ENCODE peak calls at places on chromosome 14, in eight cellular contexts. G is activated naive CD4-positive, alpha-beta T cell treated with Interleukin-2 at 50 U/mL for 16 hours; D is RPMI8226; R is T-helper 17 cell; A is NCI-H1105 treated with DMSO at 0.1 percent for 48 hours; Y is cardiac fibroblast; N is sigmoid colon; U is activated CD4-positive, alpha-beta T cell treated with anti-CD3 and anti-CD28 coated beads, Interleukin-2, amount 50 U/mL, for 1 hour. F is an unnamed sample.

GRCh38 chr14:29741909-29742401 is 185.7 kb downstream of the PRKD1 start:
- DNase-seq in G (no peak), D (no peak), R (no peak), A (no peak), Y (peak; percentile 81), N (no peak), U (no peak), F (no peak)

GRCh38 chr14:73728106-73729014 is 14.2 kb upstream of the PNMA1 start:
- DNase-seq in G (peak; percentile 88), D (peak; percentile 76), R (peak; percentile 72), A (peak; percentile 67), Y (peak; percentile 87), N (peak; percentile 92), U (peak; percentile 92), F (peak; percentile 87)

GRCh38 chr14:99716091-99716849 is 32.2 kb downstream of the CYP46A1 start:
- DNase-seq in G (no peak), D (no peak), R (no peak), A (no peak), Y (no peak), N (no peak), U (no peak), F (peak; percentile 28)

GRCh38 chr14:76546426-76547221 is 170.7 kb downstream of the ESRRB start:
- DNase-seq in G (no peak), D (peak; percentile 5), R (no peak), A (peak; percentile 6), Y (no peak), N (no peak), U (no peak), F (no peak)

GRCh38 chr14:58747181-58747580 is 109.4 kb downstream of the DACT1 start:
- DNase-seq in G (no peak), D (no peak), R (no peak), A (no peak), Y (peak; percentile 94), N (peak; percentile 84), U (no peak), F (no peak)

GRCh38 chr14:26935733-26936132 is 337.9 kb upstream of the NOVA1 start:
- DNase-seq in G (no peak), D (no peak), R (no peak), A (no peak), Y (no peak), N (no peak), U (no peak), F (no peak)

GRCh38 chr14:24385524-24385923 is 13.3 kb upstream of the NYNRIN start:
- DNase-seq in G (no peak), D (no peak), R (no peak), A (no peak), Y (no peak), N (no peak), U (no peak), F (no peak)

GRCh38 chr14:73198253-73198652 is 39.1 kb upstream of the PAPLN start:
- DNase-seq in G (no peak), D (no peak), R (no peak), A (no peak), Y (no peak), N (no peak), U (no peak), F (no peak)

GRCh38 chr14:96247031-96247430 is 9.0 kb upstream of the BDKRB1 start:
- DNase-seq in G (no peak), D (no peak), R (no peak), A (no peak), Y (no peak), N (no peak), U (no peak), F (no peak)

GRCh38 chr14:28101992-28102391 is 664.6 kb upstream of the FOXG1 start:
- DNase-seq in G (no peak), D (no peak), R (no peak), A (peak; percentile 92), Y (no peak), N (no peak), U (no peak), F (no peak)

GRCh38 chr14:75277000-75277795 is 1.4 kb upstream of the FOS start:
- DNase-seq in G (peak; percentile 56), D (peak; percentile 80), R (peak; percentile 72), A (peak; percentile 72), Y (peak; percentile 96), N (peak; percentile 98), U (peak; percentile 68), F (peak; percentile 98)

GRCh38 chr14:25136811-25137210 is 86.9 kb upstream of the STXBP6 start:
- DNase-seq in G (no peak), D (no peak), R (no peak), A (no peak), Y (no peak), N (no peak), U (no peak), F (no peak)

GRCh38 chr14:49769171-49769570 is 1.2 kb downstream of the KLHDC2 start:
- DNase-seq in G (no peak), D (peak; percentile 2), R (no peak), A (no peak), Y (peak; percentile 45), N (no peak), U (no peak), F (no peak)

GRCh38 chr14:104190396-104191000 is 52.1 kb downstream of the KIF26A start:
- DNase-seq in G (no peak), D (no peak), R (no peak), A (no peak), Y (no peak), N (no peak), U (no peak), F (peak; percentile 49)

GRCh38 chr14:61588419-61588901 is 106.9 kb upstream of the HIF1A start:
- DNase-seq in G (no peak), D (no peak), R (no peak), A (no peak), Y (peak; percentile 69), N (no peak), U (no peak), F (no peak)

GRCh38 chr14:32027255-32027939 is 49.7 kb upstream of the ARHGAP5 start:
- DNase-seq in G (no peak), D (no peak), R (no peak), A (no peak), Y (no peak), N (no peak), U (no peak), F (no peak)

GRCh38 chr14:93458234-93458633 is 27.5 kb downstream of the UNC79 start:
- DNase-seq in G (no peak), D (no peak), R (no peak), A (no peak), Y (no peak), N (no peak), U (no peak), F (no peak)

GRCh38 chr14:100025111-100025510 is 40.1 kb upstream of the EVL start:
- DNase-seq in G (no peak), D (peak; percentile 19), R (no peak), A (no peak), Y (peak; percentile 47), N (no peak), U (peak; percentile 20), F (no peak)

GRCh38 chr14:50573862-50574261 is 13.9 kb downstream of the ATL1 start:
- DNase-seq in G (no peak), D (no peak), R (no peak), A (no peak), Y (no peak), N (no peak), U (no peak), F (no peak)

GRCh38 chr14:32950584-32950983 is 11.9 kb downstream of the NPAS3 start:
- DNase-seq in G (no peak), D (no peak), R (no peak), A (no peak), Y (no peak), N (no peak), U (no peak), F (no peak)

GRCh38 chr14:90300649-90301048 is 31.1 kb downstream of the NRDE2 start:
- DNase-seq in G (no peak), D (no peak), R (no peak), A (no peak), Y (peak; percentile 26), N (no peak), U (no peak), F (no peak)

GRCh38 chr14:105974902-105975301 is 448.5 kb downstream of the TMEM121 start:
- DNase-seq in G (peak; percentile 62), D (no peak), R (peak; percentile 37), A (no peak), Y (no peak), N (no peak), U (peak; percentile 62), F (no peak)

GRCh38 chr14:101968186-101968585 is 3.8 kb downstream of the DYNC1H1 start:
- DNase-seq in G (no peak), D (no peak), R (no peak), A (no peak), Y (no peak), N (no peak), U (no peak), F (no peak)

GRCh38 chr14:49641697-49642129 is 6.7 kb upstream of the DNAAF2 start:
- DNase-seq in G (no peak), D (no peak), R (no peak), A (no peak), Y (no peak), N (no peak), U (no peak), F (no peak)

GRCh38 chr14:44154889-44155288 is 352.2 kb downstream of the FSCB start:
- DNase-seq in G (no peak), D (no peak), R (no peak), A (no peak), Y (peak; percentile 12), N (no peak), U (no peak), F (no peak)

GRCh38 chr14:72763892-72764291 is 130.0 kb downstream of the DPF3 start:
- DNase-seq in G (no peak), D (no peak), R (no peak), A (no peak), Y (no peak), N (no peak), U (no peak), F (no peak)

GRCh38 chr14:36863271-36863670 is 201.6 kb downstream of the PAX9 start:
- DNase-seq in G (no peak), D (no peak), R (no peak), A (no peak), Y (no peak), N (no peak), U (no peak), F (no peak)

GRCh38 chr14:72454388-72454787 is 439.5 kb downstream of the DPF3 start:
- DNase-seq in G (no peak), D (no peak), R (no peak), A (no peak), Y (no peak), N (no peak), U (no peak), F (no peak)

GRCh38 chr14:104085032-104085888 is at the start of gene ASPG:
- DNase-seq in G (no peak), D (no peak), R (no peak), A (no peak), Y (no peak), N (peak; percentile 63), U (no peak), F (peak; percentile 36)

GRCh38 chr14:49970474-49971147 is 77.7 kb downstream of the ARF6 start:
- DNase-seq in G (no peak), D (peak; percentile 85), R (no peak), A (peak; percentile 68), Y (peak; percentile 94), N (no peak), U (no peak), F (no peak)

GRCh38 chr14:94775875-94776217 is 5.9 kb upstream of the GSC start:
- DNase-seq in G (no peak), D (no peak), R (no peak), A (no peak), Y (peak; percentile 33), N (no peak), U (no peak), F (no peak)

GRCh38 chr14:65206448-65207096 is 104.3 kb upstream of the MAX start:
- DNase-seq in G (peak; percentile 21), D (peak; percentile 59), R (no peak), A (no peak), Y (no peak), N (no peak), U (no peak), F (no peak)

GRCh38 chr14:72588521-72588920 is 305.4 kb downstream of the DPF3 start:
- DNase-seq in G (no peak), D (no peak), R (no peak), A (no peak), Y (no peak), N (no peak), U (no peak), F (no peak)

F was measured in left lung.